ENCODE peak calls at places on chromosomes 7 and 10, in four cellular contexts. K, S, O and X are unnamed samples. For H3K4me1, the result is how much of the 10 kb centered on the place peaks cover.

GRCh38 chr7:40530292-40530691 is 395.5 kb downstream of the SUGCT start:
- DNase-seq in K (no peak), S (no peak), O (no peak), X (no peak)

GRCh38 chr10:37225163-37225562 is 99.8 kb downstream of the ANKRD30A start:
- DNase-seq in K (no peak), S (no peak), O (no peak), X (no peak)

GRCh38 chr10:29317027-29317420 is 28.2 kb downstream of the LYZL1 start:
- DNase-seq in K (no peak), S (no peak), O (no peak), X (no peak)

GRCh38 chr10:131280101-131280500 is 31.4 kb downstream of the TCERG1L start:
- DNase-seq in K (no peak), S (no peak), O (no peak), X (no peak)

GRCh38 chr10:113525713-113526112 is 27.1 kb upstream of the HABP2 start:
- DNase-seq in K (no peak), S (no peak), O (no peak), X (no peak)

GRCh38 chr7:67346126-67346525 is 349.5 kb downstream of the TYW1 start:
- DNase-seq in K (no peak), S (no peak), O (no peak), X (no peak)

GRCh38 chr7:4707134-4707651 is 25.1 kb downstream of the FOXK1 start:
- DNase-seq in K (no peak), S (no peak), O (no peak), X (no peak)

GRCh38 chr10:124864421-124865193 is 63.0 kb downstream of the ABRAXAS2 start:
- DNase-seq in K (no peak), S (no peak), O (no peak), X (no peak)

GRCh38 chr10:116470071-116470470 is 42.4 kb downstream of the PNLIPRP3 start:
- DNase-seq in K (no peak), S (no peak), O (no peak), X (no peak)

GRCh38 chr7:30278386-30278785 is 6.0 kb upstream of the ZNRF2 start:
- DNase-seq in K (no peak), S (no peak), O (no peak), X (no peak)

GRCh38 chr10:80186364-80187012 is 18.8 kb downstream of the ANXA11 start:
- DNase-seq in K (no peak), S (no peak), O (peak), X (no peak)

GRCh38 chr7:149463500-149464161 is 2.8 kb upstream of the ZNF777 start:
- DNase-seq in K (no peak), S (no peak), O (no peak), X (no peak)

GRCh38 chr10:104128214-104128613 is 6.2 kb downstream of the SFR1 start:
- DNase-seq in K (no peak), S (no peak), O (no peak), X (no peak)

GRCh38 chr7:93115796-93116195 is 2.0 kb downstream of the SAMD9 start:
- DNase-seq in K (peak), S (no peak), O (no peak), X (no peak)

GRCh38 chr7:7443951-7444350 is 91.7 kb downstream of the COL28A1 start:
- DNase-seq in K (no peak), S (no peak), O (no peak), X (no peak)

GRCh38 chr10:33126118-33126517 is 168.1 kb upstream of the ITGB1 start:
- DNase-seq in K (peak), S (peak), O (no peak), X (no peak)

GRCh38 chr10:24750695-24751094 is 27.0 kb upstream of the ARHGAP21 start:
- DNase-seq in K (no peak), S (no peak), O (no peak), X (no peak)

GRCh38 chr7:142807855-142808460 is 37.2 kb downstream of the PRSS2 start:
- DNase-seq in K (no peak), S (peak), O (no peak), X (peak)

GRCh38 chr7:40827217-40828085 is 692.6 kb downstream of the SUGCT start:
- DNase-seq in K (no peak), S (no peak), O (peak), X (no peak)

GRCh38 chr10:11454160-11454559 is 157.3 kb downstream of the USP6NL start:
- DNase-seq in K (no peak), S (no peak), O (no peak), X (no peak)

GRCh38 chr10:122998360-122998917 is 10.2 kb downstream of the IKZF5 start:
- DNase-seq in K (no peak), S (no peak), O (no peak), X (no peak)
- H3K4me1 ChIP-seq in K (under half), S (under half), O (under half), X (under half)

DNA sequence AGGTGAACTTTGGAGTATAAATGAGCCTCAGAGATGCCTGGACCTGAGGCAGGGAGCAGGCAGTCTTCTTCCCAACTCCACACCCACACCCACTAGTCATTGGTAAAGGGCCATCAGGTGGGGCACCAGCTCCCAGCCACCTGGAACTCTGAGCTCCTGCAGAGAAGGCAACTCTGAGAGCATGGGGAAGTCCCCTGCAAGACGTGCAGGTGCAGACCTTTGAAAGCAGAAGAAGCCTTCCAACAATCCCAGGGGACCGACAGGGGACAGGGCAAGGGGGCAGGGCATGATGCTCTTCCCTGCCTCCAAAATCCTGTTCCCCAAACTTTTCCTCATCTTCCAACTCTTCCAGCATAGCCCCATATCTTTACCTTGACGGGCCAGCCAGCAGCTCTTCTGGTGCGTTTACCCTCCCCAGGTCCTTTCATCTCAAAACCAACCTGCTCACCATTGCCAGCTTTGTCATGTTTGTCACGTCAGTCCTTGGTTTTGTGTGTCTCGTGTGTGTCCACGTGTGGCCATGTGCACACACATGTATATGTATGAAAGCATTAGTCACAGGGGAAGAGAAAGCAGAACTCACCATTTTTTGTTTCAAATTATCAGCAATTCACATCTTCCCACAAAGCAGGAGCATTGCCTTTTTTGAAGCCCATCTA is 40.9 kb upstream of the AMPH start:
- DNase-seq in K (no peak), S (no peak), O (no peak), X (no peak)
- H3K4me1 ChIP-seq in K (under half), S (under half), O (under half), X (under half)

DNA sequence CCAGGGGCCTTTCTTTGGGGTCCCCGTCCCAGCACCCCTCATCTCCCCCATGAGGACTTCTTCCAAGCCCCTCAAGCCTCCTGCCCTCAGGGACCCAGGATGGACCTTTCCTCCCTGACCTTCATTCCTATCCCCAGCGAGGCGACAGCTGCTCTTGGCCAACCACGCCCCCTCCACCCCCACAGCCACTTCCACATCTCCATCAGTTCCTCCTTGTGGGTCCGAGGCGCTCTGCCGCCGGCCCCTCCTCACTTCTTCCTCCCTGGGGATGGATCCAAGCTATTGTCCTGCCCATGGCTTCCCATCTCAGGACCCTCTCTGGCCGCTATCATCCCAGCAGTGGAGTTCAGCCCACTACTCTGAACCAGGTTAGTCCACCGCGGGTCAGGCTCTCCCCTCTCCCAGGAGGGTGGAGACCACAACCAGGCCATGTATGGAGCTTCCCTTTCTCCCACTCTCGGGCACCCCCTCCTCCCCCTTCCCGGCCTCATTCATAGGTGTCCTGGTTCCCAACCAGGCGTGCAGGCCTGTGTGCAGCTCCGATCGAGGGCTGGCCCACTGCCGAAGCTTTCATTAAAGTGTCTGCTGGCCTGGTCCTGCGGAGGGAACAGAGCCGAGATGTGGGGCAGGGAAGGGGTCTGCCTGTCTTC is 1.7 kb upstream of the SH2B2 start:
- DNase-seq in K (no peak), S (no peak), O (no peak), X (no peak)
- H3K4me1 ChIP-seq in K (under half), S (under half), O (under half), X (under half)

GRCh38 chr7:14748461-14748860 is 154.1 kb downstream of the DGKB start:
- DNase-seq in K (peak), S (no peak), O (no peak), X (no peak)

GRCh38 chr7:14752301-14752700 is 150.2 kb downstream of the DGKB start:
- DNase-seq in K (no peak), S (no peak), O (no peak), X (no peak)

GRCh38 chr7:14747701-14748100 is 154.8 kb downstream of the DGKB start:
- DNase-seq in K (no peak), S (no peak), O (no peak), X (no peak)

GRCh38 chr7:14754631-14755030 is 147.9 kb downstream of the DGKB start:
- DNase-seq in K (no peak), S (no peak), O (no peak), X (no peak)

DNA sequence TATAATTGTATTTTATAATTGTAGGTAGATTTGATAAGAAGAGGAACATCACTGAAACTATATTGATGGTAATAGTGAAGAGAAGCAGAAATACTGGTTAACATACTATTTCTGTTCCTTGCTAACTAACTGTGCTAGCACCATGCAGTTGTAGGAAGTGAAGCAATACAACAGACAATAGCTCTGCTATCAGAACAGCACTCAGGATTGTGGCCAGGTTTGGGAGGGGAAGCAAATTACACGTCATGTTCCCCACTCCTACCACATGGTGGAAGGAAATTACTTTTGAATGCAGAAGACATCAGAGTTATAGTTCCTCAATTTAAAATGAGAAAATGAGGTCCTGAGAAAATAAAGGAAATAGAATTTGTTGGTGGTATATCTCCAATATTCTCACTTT is 151.1 kb downstream of the DGKB start:
- DNase-seq in K (no peak), S (no peak), O (no peak), X (no peak)
- H3K4me1 ChIP-seq in K (under half), S (under half), O (under half), X (under half)

DNA sequence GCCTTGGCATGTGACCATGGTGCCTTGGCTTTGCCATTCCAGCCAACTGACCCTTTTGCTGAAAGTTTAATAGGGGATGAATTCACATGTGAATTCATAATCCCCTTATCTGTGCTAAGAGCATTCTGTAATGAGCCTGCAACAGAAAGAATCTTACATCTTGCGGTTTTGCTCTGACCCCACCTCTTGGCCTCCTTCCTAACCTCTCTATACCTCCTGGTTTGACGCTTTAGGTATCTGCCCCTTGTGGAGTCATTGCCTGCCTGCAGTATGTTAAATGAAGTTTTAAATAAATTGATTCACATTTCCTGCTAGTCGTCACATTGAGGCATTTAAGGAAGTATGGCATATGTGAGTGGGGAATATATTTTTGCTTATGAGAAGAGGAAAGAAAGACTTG is 60.7 kb downstream of the LRMDA start:
- DNase-seq in K (no peak), S (no peak), O (no peak), X (no peak)
- H3K4me1 ChIP-seq in K (under half), S (under half), O (under half), X (under half)

DNA sequence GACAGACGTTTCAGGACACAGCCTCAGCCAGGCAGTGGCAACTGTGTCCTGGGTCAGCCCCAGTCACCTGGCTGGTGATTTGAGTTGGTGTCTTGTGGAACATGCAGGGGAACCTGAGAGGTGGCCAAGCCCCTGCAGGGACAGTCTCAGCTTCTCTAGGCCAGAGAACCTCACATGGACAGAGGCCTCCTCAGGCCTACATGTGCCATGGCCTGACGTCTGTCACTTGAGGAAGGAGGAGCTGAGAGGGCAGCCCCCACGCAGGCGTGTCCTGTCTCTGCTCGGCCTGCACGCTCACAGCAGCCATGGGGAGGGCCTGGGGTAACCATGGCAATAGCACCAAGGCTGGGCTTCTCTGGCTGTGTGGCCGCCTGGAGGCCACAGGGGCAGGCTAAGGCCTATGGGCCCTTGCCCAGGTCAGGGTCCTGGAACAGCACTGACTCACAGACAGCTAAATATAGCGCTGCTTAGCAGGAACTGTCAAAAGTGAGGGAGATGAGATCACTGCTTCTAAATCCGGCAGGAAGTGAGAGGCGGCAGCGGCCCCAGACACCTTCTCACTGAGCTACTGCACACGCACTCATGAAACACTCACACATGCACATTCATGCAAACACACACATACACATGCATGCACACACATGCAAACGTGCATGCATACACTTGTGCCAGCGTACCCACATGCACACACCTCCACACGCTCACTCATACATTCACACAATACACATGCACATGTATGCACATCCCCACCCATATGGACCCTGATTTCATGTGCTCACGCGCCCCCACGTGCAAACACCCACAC is 57.0 kb downstream of the YKT6 start:
- DNase-seq in K (peak), S (peak), O (peak), X (peak)
- H3K4me1 ChIP-seq in K (under half), S (under half), O (under half), X (under half)

GRCh38 chr7:75757860-75758259 is 14.2 kb downstream of the CCL26 start:
- DNase-seq in K (no peak), S (no peak), O (no peak), X (no peak)

GRCh38 chr7:75756340-75757297 is 15.4 kb downstream of the CCL26 start:
- DNase-seq in K (no peak), S (no peak), O (no peak), X (no peak)

GRCh38 chr7:75758491-75758890 is 13.5 kb downstream of the CCL26 start:
- DNase-seq in K (no peak), S (no peak), O (no peak), X (no peak)

GRCh38 chr7:75762350-75762917 is 9.6 kb downstream of the CCL26 start:
- DNase-seq in K (no peak), S (peak), O (no peak), X (no peak)

DNA sequence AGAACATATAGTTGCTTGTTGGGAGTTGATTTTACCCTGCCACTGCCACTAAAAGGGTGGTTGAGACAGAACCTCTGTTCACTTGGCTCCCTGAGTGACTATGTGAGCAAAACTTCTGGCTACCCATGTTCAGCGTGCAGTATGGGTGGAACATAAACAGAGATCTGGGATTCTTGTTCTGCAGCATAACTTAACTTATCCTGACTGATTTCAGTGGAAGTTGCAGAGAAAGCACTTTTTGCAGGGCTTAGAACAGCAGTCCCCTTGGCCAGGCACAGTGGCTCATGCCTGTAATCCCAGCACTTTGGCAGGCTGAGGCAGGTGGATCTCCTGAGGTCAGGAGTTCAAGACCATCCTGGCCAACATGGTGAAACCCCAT is 14.7 kb downstream of the CCL26 start:
- DNase-seq in K (no peak), S (no peak), O (no peak), X (no peak)
- H3K4me1 ChIP-seq in K (under half), S (under half), O (under half), X (under half)